ENCODE peak calls at places on chromosomes 6 and 20, in four cellular contexts. O is IMR-90, Q is K562, R is endothelial cell of umbilical vein. C is an unnamed sample. For H3K9me1, the result is how much of the 10 kb centered on the place peaks cover.

GRCh38 chr20:1721687-1722512 is 64.3 kb upstream of the SIRPG start:
- DNase-seq in R (no peak), Q (no peak), O (no peak), C (no peak)

GRCh38 chr6:159720708-159721107 is 6.6 kb upstream of the WTAP start:
- DNase-seq in Q (peak), R (peak), O (no peak), C (no peak)

GRCh38 chr6:28258877-28259777 is at the start of gene NKAPL:
- DNase-seq in Q (no peak), R (peak), O (peak), C (no peak)

GRCh38 chr6:43736211-43736786 is 33.7 kb upstream of the VEGFA start:
- DNase-seq in R (no peak), O (no peak), Q (no peak), C (no peak)

GRCh38 chr6:139240161-139241010 is 51.4 kb downstream of the TXLNB start:
- DNase-seq in R (peak), O (peak), Q (no peak), C (no peak)

GRCh38 chr6:150263765-150264415 is 104.9 kb upstream of the IYD start:
- DNase-seq in R (no peak), Q (no peak), O (no peak), C (no peak)

GRCh38 chr20:33000802-33001466 is 3.3 kb downstream of the SUN5 start:
- DNase-seq in Q (no peak), O (no peak), R (no peak), C (no peak)

GRCh38 chr20:57653910-57654309 is 33.7 kb upstream of the ZBP1 start:
- DNase-seq in R (no peak), O (no peak), Q (no peak), C (no peak)

GRCh38 chr6:125558907-125559306 is 190.5 kb upstream of the HEY2 start:
- DNase-seq in Q (no peak), O (no peak), R (no peak), C (no peak)

GRCh38 chr6:37940074-37940847 is 120.7 kb downstream of the ZFAND3 start:
- DNase-seq in R (peak), O (peak), Q (no peak), C (no peak)

GRCh38 chr6:166494757-166495486 is 91.6 kb downstream of the RAMACL start:
- DNase-seq in O (no peak), Q (peak), R (no peak), C (no peak)

GRCh38 chr6:108502826-108503225 is 57.9 kb upstream of the FOXO3 start:
- DNase-seq in O (no peak), R (no peak), Q (peak), C (no peak)

GRCh38 chr6:138970856-138971425 is 17.1 kb downstream of the REPS1 start:
- DNase-seq in R (peak), O (peak), Q (no peak), C (peak)

GRCh38 chr20:2337142-2337541 is 41.3 kb downstream of the TGM3 start:
- DNase-seq in Q (no peak), R (no peak), O (no peak), C (no peak)

GRCh38 chr6:52399511-52400315 is 20.4 kb upstream of the EFHC1 start:
- DNase-seq in Q (peak), R (peak), O (peak), C (no peak)

GRCh38 chr6:35073766-35074471 is 67.2 kb downstream of the TCP11 start:
- DNase-seq in O (no peak), Q (no peak), R (no peak), C (no peak)

GRCh38 chr20:35757098-35757705 is 14.6 kb upstream of the PHF20 start:
- DNase-seq in R (no peak), Q (no peak), O (no peak), C (no peak)

GRCh38 chr6:113862112-113862511 is 5.0 kb downstream of the MARCKS start:
- DNase-seq in O (no peak), R (no peak), Q (no peak), C (no peak)

GRCh38 chr20:49571553-49571835 is 3.6 kb upstream of the PTGIS start:
- DNase-seq in Q (no peak), O (no peak), R (no peak), C (no peak)

GRCh38 chr6:144158133-144158532 is 7.8 kb downstream of the STX11 start:
- DNase-seq in O (peak), R (peak), Q (no peak), C (no peak)

GRCh38 chr6:36131517-36132220 is 1.4 kb downstream of the MAPK13 start:
- DNase-seq in R (peak), O (peak), Q (peak), C (no peak)

GRCh38 chr20:50207026-50207425 is 16.4 kb downstream of the CEBPB start:
- DNase-seq in O (no peak), R (no peak), Q (no peak), C (no peak)

GRCh38 chr6:134508862-134509498 is 191.1 kb upstream of the SGK1 start:
- DNase-seq in O (no peak), R (no peak), Q (no peak), C (peak)

GRCh38 chr6:15327271-15327670 is 81.4 kb downstream of the JARID2 start:
- DNase-seq in R (no peak), O (no peak), Q (peak), C (no peak)

GRCh38 chr6:84432616-84433015 is 205.2 kb upstream of the CEP162 start:
- DNase-seq in R (peak), O (no peak), Q (no peak), C (no peak)

GRCh38 chr6:89792881-89793280 is 26.7 kb downstream of the MDN1 start:
- DNase-seq in O (peak), R (peak), Q (peak), C (no peak)

GRCh38 chr6:139271056-139271455 is 20.7 kb downstream of the TXLNB start:
- DNase-seq in O (peak), Q (no peak), R (no peak), C (no peak)

GRCh38 chr6:31834704-31835375 is 7.3 kb downstream of the HSPA1B start:
- DNase-seq in R (peak), O (no peak), Q (peak), C (no peak)

GRCh38 chr6:30883743-30884520 is at the start of gene DDR1:
- DNase-seq in R (no peak), Q (peak), O (peak), C (peak)

GRCh38 chr20:44832724-44833123 is 22.4 kb upstream of the RIMS4 start:
- DNase-seq in Q (no peak), R (no peak), O (no peak), C (no peak)

GRCh38 chr6:10733151-10733715 is 10.4 kb downstream of the TMEM14C start:
- DNase-seq in Q (no peak), R (no peak), O (no peak), C (no peak)

GRCh38 chr6:37007340-37008043 is 2.0 kb downstream of the FGD2 start:
- DNase-seq in R (no peak), O (no peak), Q (no peak), C (no peak)

GRCh38 chr6:139406577-139407343 is 32.3 kb upstream of the CITED2 start:
- DNase-seq in O (no peak), Q (no peak), R (no peak), C (no peak)

GRCh38 chr6:92888316-92888715 is 531.0 kb downstream of the EPHA7 start:
- DNase-seq in R (no peak), Q (no peak), O (no peak), C (no peak)

GRCh38 chr20:38249536-38250310 is 10.8 kb downstream of the KIAA1755 start:
- DNase-seq in O (peak), R (no peak), Q (no peak), C (no peak)

GRCh38 chr6:27280064-27280539 is 32.0 kb downstream of the POM121L2 start:
- DNase-seq in R (peak), Q (peak), O (peak), C (no peak)

GRCh38 chr6:54805077-54805476 is 41.5 kb upstream of the FAM83B start:
- DNase-seq in Q (no peak), R (no peak), O (peak), C (no peak)

GRCh38 chr6:108805611-108806181 is 42.5 kb upstream of the ARMC2 start:
- DNase-seq in O (no peak), R (no peak), Q (no peak), C (no peak)

GRCh38 chr6:169906741-169907418 is 155.5 kb downstream of the ERMARD start:
- DNase-seq in R (no peak), Q (no peak), O (no peak), C (no peak)

GRCh38 chr6:111988926-111989325 is 65.0 kb upstream of the CCN6 start:
- DNase-seq in R (no peak), Q (no peak), O (no peak), C (no peak)

GRCh38 chr6:111992851-111993250 is 61.1 kb upstream of the CCN6 start:
- DNase-seq in O (peak), Q (no peak), R (peak), C (no peak)

GRCh38 chr6:111987295-111987694 is 66.6 kb upstream of the CCN6 start:
- DNase-seq in O (peak), Q (no peak), R (peak), C (no peak)

GRCh38 chr6:111989743-111990142 is 64.2 kb upstream of the CCN6 start:
- DNase-seq in R (no peak), O (no peak), Q (no peak), C (no peak)

DNA sequence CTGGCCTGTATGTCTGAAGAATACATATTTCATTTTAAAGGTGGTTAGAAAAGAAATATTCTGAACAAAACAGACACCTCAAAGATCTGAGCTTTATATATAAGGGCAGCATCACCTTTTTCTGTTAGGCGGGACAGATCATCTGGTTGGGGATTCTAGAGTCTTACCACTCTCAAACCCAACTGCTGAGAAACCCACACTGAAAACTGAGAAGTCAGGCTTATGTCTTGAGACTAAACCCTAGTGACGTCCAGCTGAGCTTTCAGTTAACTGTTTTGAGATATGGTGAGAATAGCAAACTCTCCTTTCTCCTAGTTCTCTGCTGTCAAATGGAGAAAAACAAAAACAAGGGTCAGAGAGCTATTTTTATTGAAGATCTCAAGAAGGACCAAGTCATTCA is 63.7 kb upstream of the CCN6 start:
- DNase-seq in O (no peak), R (no peak), Q (no peak), C (no peak)
- H3K9me1 ChIP-seq in O (under half), R (under half), Q (under half), C (under half)

GRCh38 chr20:34573541-34573940 is 15.0 kb downstream of the MAP1LC3A start:
- DNase-seq in R (no peak), Q (no peak), O (no peak), C (no peak)

GRCh38 chr20:34574861-34575260 is 16.3 kb downstream of the MAP1LC3A start:
- DNase-seq in R (no peak), Q (no peak), O (no peak), C (no peak)

GRCh38 chr20:34574426-34574825 is 15.9 kb downstream of the MAP1LC3A start:
- DNase-seq in O (no peak), Q (no peak), R (no peak), C (no peak)

GRCh38 chr20:34575271-34575670 is 16.8 kb downstream of the MAP1LC3A start:
- DNase-seq in R (no peak), Q (no peak), O (no peak), C (no peak)

DNA sequence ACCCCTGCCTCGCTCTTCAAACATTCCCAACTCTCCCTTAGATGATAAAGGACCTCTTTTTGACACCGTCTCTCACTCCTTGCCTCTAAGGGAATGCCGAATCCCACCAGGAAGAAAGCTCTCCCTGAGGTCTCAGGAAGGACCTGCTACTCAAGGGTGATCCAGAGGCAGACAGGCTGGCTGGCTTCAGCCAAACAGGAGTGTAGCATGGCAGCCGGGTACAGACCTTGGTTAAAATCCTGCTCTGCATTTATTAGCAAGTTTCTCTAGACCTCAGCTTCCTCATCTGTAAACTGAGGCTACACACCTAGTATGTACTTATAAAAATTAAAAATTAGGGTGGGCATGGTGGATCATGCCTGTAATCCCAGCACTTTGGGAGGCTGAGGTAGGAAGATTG is 17.2 kb downstream of the MAP1LC3A start:
- DNase-seq in R (no peak), O (no peak), Q (no peak), C (no peak)
- H3K9me1 ChIP-seq in R (under half), O (under half), Q (under half), C (under half)

GRCh38 chr6:168530653-168531071 is 89.7 kb downstream of the SMOC2 start:
- DNase-seq in Q (no peak), O (no peak), R (no peak), C (no peak)
- H3K9me1 ChIP-seq in Q (under half), O (under half), R (under half), C (under half)

DNA sequence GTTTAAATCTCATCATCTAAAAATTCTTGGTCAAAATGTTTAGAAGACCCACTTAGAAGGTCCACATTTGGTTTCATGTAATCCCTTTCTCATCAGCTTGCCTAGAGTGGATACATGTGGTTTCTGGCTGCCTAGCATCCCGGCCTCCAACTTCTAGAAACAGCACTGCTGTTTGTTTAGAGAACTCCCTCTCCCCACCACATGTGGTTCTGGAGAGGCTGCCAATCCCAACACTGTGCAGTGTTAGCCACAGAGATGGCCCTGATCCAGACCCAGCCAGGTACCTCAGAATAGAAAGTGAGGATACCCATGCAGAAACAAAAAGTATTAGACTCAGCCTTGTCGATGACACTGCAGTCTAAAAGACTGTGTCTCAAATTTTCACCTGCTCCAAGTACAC is 241.8 kb downstream of the BCKDHB start:
- DNase-seq in Q (no peak), O (peak), R (no peak), C (no peak)
- H3K9me1 ChIP-seq in Q (under half), O (under half), R (under half), C (under half)

C was measured in keratinocyte.